ENCODE peak calls at places on chromosomes 1 and 21, in four cellular contexts. Y, R, H and K are unnamed samples.

GRCh38 chr1:26961826-26962225 is 1.6 kb upstream of the KDF1 start:
- DNase-seq in H (peak; percentile 93), Y (no peak), R (no peak), K (no peak)

GRCh38 chr1:116334015-116334547 is 39.0 kb upstream of the ATP1A1 start:
- DNase-seq in R (no peak), H (peak; percentile 55), Y (no peak), K (no peak)

GRCh38 chr1:198809247-198809646 is 170.4 kb downstream of the PTPRC start:
- DNase-seq in R (no peak), Y (no peak), H (peak; percentile 40), K (no peak)

GRCh38 chr1:43358121-43358745 is 548 bp upstream of the CDC20 start:
- DNase-seq in R (no peak), H (no peak), Y (no peak), K (peak; percentile 88)

GRCh38 chr1:103337779-103338178 is 187.7 kb upstream of the RNPC3 start:
- DNase-seq in Y (no peak), R (no peak), H (no peak), K (no peak)

GRCh38 chr1:111576547-111576946 is 43.0 kb upstream of the RAP1A start:
- DNase-seq in H (no peak), Y (peak; percentile 20), R (no peak), K (no peak)

GRCh38 chr1:20994176-20994575 is 182.5 kb downstream of the EIF4G3 start:
- DNase-seq in Y (no peak), R (no peak), H (no peak), K (no peak)

GRCh38 chr1:45685308-45686080 is 839 bp downstream of the GPBP1L1 start:
- DNase-seq in Y (peak; percentile 21), R (no peak), H (no peak), K (no peak)

GRCh38 chr1:89692601-89693503 is 59.9 kb downstream of the LRRC8C start:
- DNase-seq in Y (no peak), H (peak; percentile 33), R (no peak), K (peak; percentile 85)

GRCh38 chr1:42742617-42743301 is 2.7 kb upstream of the CLDN19 start:
- DNase-seq in H (no peak), Y (no peak), R (no peak), K (no peak)

GRCh38 chr1:5620418-5620817 is 371.8 kb downstream of the NPHP4 start:
- DNase-seq in H (no peak), Y (no peak), R (no peak), K (no peak)

GRCh38 chr1:12178511-12178910 is 11.7 kb downstream of the TNFRSF1B start:
- DNase-seq in R (no peak), Y (no peak), H (no peak), K (no peak)

GRCh38 chr1:20137055-20137454 is 2.1 kb upstream of the PLA2G2F start:
- DNase-seq in Y (peak; percentile 63), H (no peak), R (peak; percentile 10), K (no peak)

GRCh38 chr1:33360367-33360766 is 39.5 kb upstream of the A3GALT2 start:
- DNase-seq in H (no peak), R (no peak), Y (no peak), K (no peak)

GRCh38 chr21:31351973-31352372 is 7.9 kb upstream of the TIAM1 start:
- DNase-seq in H (no peak), Y (no peak), R (no peak), K (no peak)

GRCh38 chr1:151472852-151473731 is 13.8 kb upstream of the POGZ start:
- DNase-seq in R (peak; percentile 73), Y (peak; percentile 13), H (peak; percentile 88), K (no peak)

GRCh38 chr1:85580046-85580411 is 532 bp upstream of the CCN1 start:
- DNase-seq in H (peak; percentile 75), R (no peak), Y (peak; percentile 46), K (no peak)

GRCh38 chr1:83064589-83065242 is 934.2 kb downstream of the TTLL7 start:
- DNase-seq in R (no peak), Y (no peak), H (no peak), K (no peak)

GRCh38 chr1:156118175-156118868 is 3.8 kb downstream of the LMNA start:
- DNase-seq in H (no peak), R (no peak), Y (peak; percentile 86), K (no peak)

GRCh38 chr1:152533327-152533938 is 19.2 kb downstream of the CRCT1 start:
- DNase-seq in R (peak; percentile 67), Y (no peak), H (peak; percentile 34), K (peak; percentile 30)

GRCh38 chr1:7471836-7472235 is 299.3 kb upstream of the VAMP3 start:
- DNase-seq in Y (no peak), H (no peak), R (no peak), K (peak; percentile 48)

GRCh38 chr21:43712268-43712942 is 6.5 kb upstream of the PDXK start:
- DNase-seq in R (peak; percentile 49), H (no peak), Y (peak; percentile 88), K (no peak)

GRCh38 chr1:71850515-71850914 is 431.8 kb downstream of the NEGR1 start:
- DNase-seq in Y (no peak), R (no peak), H (no peak), K (no peak)

GRCh38 chr21:39610705-39611104 is 2.0 kb upstream of the B3GALT5 start:
- DNase-seq in Y (no peak), R (peak; percentile 92), H (no peak), K (peak; percentile 31)

DNA sequence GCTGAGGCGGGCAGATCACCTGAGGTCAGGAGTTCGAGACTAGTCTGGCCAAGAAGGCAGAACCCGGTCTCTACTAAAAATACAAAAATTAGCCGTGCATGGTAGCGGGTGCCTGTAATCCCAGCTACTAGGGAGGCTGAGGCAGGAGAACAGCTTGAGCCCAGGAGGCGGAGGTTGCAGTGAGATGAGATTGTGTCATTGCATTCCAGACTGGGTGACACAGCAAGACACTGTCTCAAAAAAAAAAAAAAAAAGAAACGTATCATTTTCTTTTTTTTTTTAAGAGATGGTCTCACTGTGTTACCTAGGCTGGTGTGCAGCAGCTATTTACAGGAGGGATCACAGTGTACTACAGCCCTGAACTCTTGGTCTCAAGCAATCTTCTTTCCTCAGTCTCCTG is 47.3 kb downstream of the ITGB3BP start:
- DNase-seq in R (no peak), Y (no peak), H (no peak), K (no peak)
- H3K27me3 ChIP-seq in R (no peaks in the 10 kb centered on the region), Y (no peaks in the 10 kb centered on the region), H (no peaks in the 10 kb centered on the region), K (no peaks in the 10 kb centered on the region)

GRCh38 chr1:219798283-219799030 is 129.9 kb downstream of the SLC30A10 start:
- DNase-seq in Y (no peak), H (peak; percentile 53), R (no peak), K (peak; percentile 3)
- H3K4me3 ChIP-seq in Y (no peak overlapping the region), H (no peak overlapping the region), R (no peak overlapping the region), K (no peak overlapping the region)

DNA sequence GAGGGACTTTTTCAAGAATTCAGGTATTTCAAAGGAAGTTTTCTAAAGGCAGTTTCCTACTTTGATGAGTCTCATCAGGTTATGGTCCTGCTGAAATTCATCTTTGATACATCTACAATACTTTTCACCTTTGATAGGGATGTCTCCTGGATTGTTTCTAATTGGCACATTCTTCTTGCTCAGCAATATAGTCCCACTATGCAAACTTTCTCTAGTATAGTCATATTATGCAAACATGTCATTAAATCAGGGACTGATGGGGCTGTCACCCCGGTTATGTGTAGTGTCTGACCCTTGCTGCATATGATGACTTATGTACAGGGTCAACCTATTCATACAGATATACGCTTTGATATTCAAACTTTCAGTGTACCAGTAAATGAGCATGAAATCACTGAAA is 379 bp upstream of the FCRL1 start:
- DNase-seq in H (no peak), R (no peak), Y (no peak), K (no peak)
- H3K4me1 ChIP-seq in H (no peaks in the 10 kb centered on the region), R (no peaks in the 10 kb centered on the region), Y (no peaks in the 10 kb centered on the region), K (no peaks in the 10 kb centered on the region)

GRCh38 chr1:17359031-17359430 is 13.0 kb upstream of the PADI6 start:
- DNase-seq in H (no peak), Y (no peak), R (peak; percentile 73), K (no peak)
- H3K27me3 ChIP-seq in H (no peaks in the 10 kb centered on the region), Y (no peaks in the 10 kb centered on the region), R (no peaks in the 10 kb centered on the region), K (no peaks in the 10 kb centered on the region)

GRCh38 chr1:54489627-54490240 is 58.3 kb upstream of the ACOT11 start:
- DNase-seq in H (no peak), Y (no peak), R (no peak), K (no peak)
- H3K4me3 ChIP-seq in H (no peak overlapping the region), Y (peak overlapping the region; percentile 52), R (no peak overlapping the region), K (peak overlapping the region; percentile 45)